ENCODE peak calls at places on chromosomes 13 and 19, in four cellular contexts. One of them, this sample, is unnamed.

GRCh38 chr13:41284512-41285288 is 21.3 kb upstream of the MTRF1 start:
- DNase-seq in iPS DF 19.7: no peak
- DNase-seq in H54: no peak
- DNase-seq in stimulated activated CD4-positive, alpha-beta T cell treated with anti-CD3 and anti-CD28 coated beads, Interleukin-2, amount 100 ng/mL, for 48 hours: no peak
- DNase-seq in this sample: no peak

GRCh38 chr19:11279505-11280236 is 16.3 kb upstream of the TSPAN16 start:
- DNase-seq in iPS DF 19.7: no peak
- DNase-seq in H54: no peak
- DNase-seq in stimulated activated CD4-positive, alpha-beta T cell treated with anti-CD3 and anti-CD28 coated beads, Interleukin-2, amount 100 ng/mL, for 48 hours: peak; percentile 17
- DNase-seq in this sample: no peak

GRCh38 chr19:17296976-17297375 is 6.2 kb downstream of the ABHD8 start:
- DNase-seq in iPS DF 19.7: no peak
- DNase-seq in H54: no peak
- DNase-seq in stimulated activated CD4-positive, alpha-beta T cell treated with anti-CD3 and anti-CD28 coated beads, Interleukin-2, amount 100 ng/mL, for 48 hours: no peak
- DNase-seq in this sample: no peak

GRCh38 chr13:71477735-71478134 is 389.3 kb downstream of the DACH1 start:
- DNase-seq in iPS DF 19.7: no peak
- DNase-seq in H54: no peak
- DNase-seq in stimulated activated CD4-positive, alpha-beta T cell treated with anti-CD3 and anti-CD28 coated beads, Interleukin-2, amount 100 ng/mL, for 48 hours: no peak
- DNase-seq in this sample: no peak

GRCh38 chr13:61024046-61024445 is 391.6 kb downstream of the PCDH20 start:
- DNase-seq in iPS DF 19.7: no peak
- DNase-seq in H54: no peak
- DNase-seq in stimulated activated CD4-positive, alpha-beta T cell treated with anti-CD3 and anti-CD28 coated beads, Interleukin-2, amount 100 ng/mL, for 48 hours: no peak
- DNase-seq in this sample: no peak

GRCh38 chr13:40780822-40781401 is 8.5 kb upstream of the SLC25A15 start:
- DNase-seq in iPS DF 19.7: no peak
- DNase-seq in H54: peak; percentile 13
- DNase-seq in stimulated activated CD4-positive, alpha-beta T cell treated with anti-CD3 and anti-CD28 coated beads, Interleukin-2, amount 100 ng/mL, for 48 hours: no peak
- DNase-seq in this sample: no peak

GRCh38 chr13:44713793-44714469 is 137.8 kb upstream of the TSC22D1 start:
- DNase-seq in iPS DF 19.7: no peak
- DNase-seq in H54: peak; percentile 33
- DNase-seq in stimulated activated CD4-positive, alpha-beta T cell treated with anti-CD3 and anti-CD28 coated beads, Interleukin-2, amount 100 ng/mL, for 48 hours: no peak
- DNase-seq in this sample: peak; percentile 94

GRCh38 chr13:78977311-78977710 is 318.4 kb upstream of the OBI1 start:
- DNase-seq in iPS DF 19.7: no peak
- DNase-seq in H54: no peak
- DNase-seq in stimulated activated CD4-positive, alpha-beta T cell treated with anti-CD3 and anti-CD28 coated beads, Interleukin-2, amount 100 ng/mL, for 48 hours: no peak
- DNase-seq in this sample: no peak

GRCh38 chr13:21673592-21674270 is 2.9 kb downstream of the FGF9 start:
- DNase-seq in iPS DF 19.7: no peak
- DNase-seq in H54: peak; percentile 53
- DNase-seq in stimulated activated CD4-positive, alpha-beta T cell treated with anti-CD3 and anti-CD28 coated beads, Interleukin-2, amount 100 ng/mL, for 48 hours: no peak
- DNase-seq in this sample: no peak

GRCh38 chr19:42132851-42133528 is 744 bp upstream of the POU2F2 start:
- DNase-seq in iPS DF 19.7: no peak
- DNase-seq in H54: peak; percentile 90
- DNase-seq in stimulated activated CD4-positive, alpha-beta T cell treated with anti-CD3 and anti-CD28 coated beads, Interleukin-2, amount 100 ng/mL, for 48 hours: peak; percentile 89
- DNase-seq in this sample: no peak

GRCh38 chr19:2266183-2266993 is 10.2 kb upstream of the JSRP1 start:
- DNase-seq in iPS DF 19.7: no peak
- DNase-seq in H54: no peak
- DNase-seq in stimulated activated CD4-positive, alpha-beta T cell treated with anti-CD3 and anti-CD28 coated beads, Interleukin-2, amount 100 ng/mL, for 48 hours: no peak
- DNase-seq in this sample: no peak

GRCh38 chr19:22784051-22784450 is at the start of gene ZNF99:
- DNase-seq in iPS DF 19.7: no peak
- DNase-seq in H54: no peak
- DNase-seq in stimulated activated CD4-positive, alpha-beta T cell treated with anti-CD3 and anti-CD28 coated beads, Interleukin-2, amount 100 ng/mL, for 48 hours: no peak
- DNase-seq in this sample: no peak

GRCh38 chr13:19267746-19268145 is 86.1 kb upstream of the TUBA3C start:
- DNase-seq in iPS DF 19.7: no peak
- DNase-seq in H54: no peak
- DNase-seq in stimulated activated CD4-positive, alpha-beta T cell treated with anti-CD3 and anti-CD28 coated beads, Interleukin-2, amount 100 ng/mL, for 48 hours: no peak
- DNase-seq in this sample: no peak

GRCh38 chr13:24092108-24092507 is 68.4 kb upstream of the SPATA13 start:
- DNase-seq in iPS DF 19.7: no peak
- DNase-seq in H54: no peak
- DNase-seq in stimulated activated CD4-positive, alpha-beta T cell treated with anti-CD3 and anti-CD28 coated beads, Interleukin-2, amount 100 ng/mL, for 48 hours: no peak
- DNase-seq in this sample: no peak

GRCh38 chr13:29428310-29428991 is 167.0 kb downstream of the SLC7A1 start:
- DNase-seq in iPS DF 19.7: peak; percentile 47
- DNase-seq in H54: no peak
- DNase-seq in stimulated activated CD4-positive, alpha-beta T cell treated with anti-CD3 and anti-CD28 coated beads, Interleukin-2, amount 100 ng/mL, for 48 hours: peak; percentile 1
- DNase-seq in this sample: no peak

GRCh38 chr19:47492137-47492533 is 8.1 kb upstream of the KPTN start:
- DNase-seq in iPS DF 19.7: no peak
- DNase-seq in H54: no peak
- DNase-seq in stimulated activated CD4-positive, alpha-beta T cell treated with anti-CD3 and anti-CD28 coated beads, Interleukin-2, amount 100 ng/mL, for 48 hours: no peak
- DNase-seq in this sample: no peak

GRCh38 chr13:35690546-35690945 is 214.1 kb upstream of the MAB21L1 start:
- DNase-seq in iPS DF 19.7: no peak
- DNase-seq in H54: no peak
- DNase-seq in stimulated activated CD4-positive, alpha-beta T cell treated with anti-CD3 and anti-CD28 coated beads, Interleukin-2, amount 100 ng/mL, for 48 hours: no peak
- DNase-seq in this sample: no peak

This sample was measured in HFF-Myc.